ENCODE peak calls at places on chromosome 22, in four cellular contexts. G, E, P and N are unnamed samples.

GRCh38 chr22:22694106-22694505 is 49.7 kb downstream of the GGTLC2 start:
- DNase-seq in G (no peak), E (no peak), P (no peak), N (no peak)

GRCh38 chr22:24337894-24338645 is 67.4 kb downstream of the SPECC1L start:
- DNase-seq in G (no peak), E (no peak), P (no peak), N (no peak)

GRCh38 chr22:43654271-43654670 is 157.8 kb downstream of the EFCAB6 start:
- DNase-seq in G (no peak), E (no peak), P (no peak), N (no peak)

GRCh38 chr22:35359380-35360065 is 21.4 kb upstream of the HMOX1 start:
- DNase-seq in G (no peak), E (no peak), P (no peak), N (no peak)

GRCh38 chr22:40525250-40525884 is 111.2 kb downstream of the MRTFA start:
- DNase-seq in G (peak; percentile 66), E (peak; percentile 73), P (peak; percentile 65), N (no peak)

GRCh38 chr22:20299736-20300136 is 20.1 kb downstream of the DGCR6L start:
- DNase-seq in G (no peak), E (no peak), P (no peak), N (peak; percentile 29)

GRCh38 chr22:20031732-20032406 is 11.0 kb downstream of the TANGO2 start:
- DNase-seq in G (no peak), E (peak; percentile 47), P (peak; percentile 30), N (no peak)

GRCh38 chr22:23763579-23764331 is 965 bp downstream of the C22orf15 start:
- DNase-seq in G (peak; percentile 74), E (peak; percentile 66), P (no peak), N (no peak)

GRCh38 chr22:20113551-20114310 is 2.2 kb upstream of the RANBP1 start:
- DNase-seq in G (no peak), E (no peak), P (no peak), N (no peak)

GRCh38 chr22:47561115-47561675 is 798.7 kb downstream of the TBC1D22A start:
- DNase-seq in G (no peak), E (no peak), P (no peak), N (no peak)

GRCh38 chr22:36010090-36010489 is 18.5 kb downstream of the RBFOX2 start:
- DNase-seq in G (no peak), E (no peak), P (no peak), N (peak; percentile 46)

GRCh38 chr22:17396531-17396930 is 27.3 kb downstream of the CECR2 start:
- DNase-seq in G (no peak), E (no peak), P (no peak), N (no peak)